ENCODE peak calls at places on chromosomes 4 and X, in seven cellular contexts. E is activated CD4-positive, alpha-beta T cell treated with anti-CD3 and anti-CD28 coated beads for 1 hour; O is stimulated activated CD8-positive, alpha-beta memory T cell treated with anti-CD3 and anti-CD28 coated beads, Interleukin-4, amount 100 ng/mL, for 48 hours; W is HFF-Myc; B is Ammon's horn; S is endothelial cell; J is NCI-H2081. G is an unnamed sample.

GRCh38 chr4:122914292-122914904 is 8.0 kb downstream of the NUDT6 start:
- DNase-seq in B (peak), W (peak), O (no peak), E (no peak), S (peak), J (peak), G (no peak)

GRCh38 chr4:151407466-151408379 is 1.3 kb upstream of the FHIP1A start:
- DNase-seq in O (peak), E (no peak), B (peak), W (no peak), J (no peak), S (peak), G (peak)

GRCh38 chr4:2944091-2944482 is 19.1 kb downstream of the NOP14 start:
- DNase-seq in W (no peak), B (no peak), E (no peak), S (no peak), J (no peak), O (peak), G (no peak)

GRCh38 chr4:6962211-6963041 is 52.8 kb downstream of the TBC1D14 start:
- DNase-seq in O (no peak), S (no peak), J (peak), B (peak), W (no peak), E (no peak), G (no peak)

GRCh38 chr4:83012631-83013419 is 2.2 kb upstream of the LIN54 start:
- DNase-seq in E (peak), W (peak), O (peak), S (peak), B (peak), J (peak), G (peak)

GRCh38 chr4:8920289-8920965 is 48.8 kb upstream of the HMX1 start:
- DNase-seq in E (no peak), B (no peak), W (no peak), O (peak), S (no peak), J (no peak), G (peak)

GRCh38 chrX:146921204-146921603 is 106.7 kb upstream of the CXorf51A start:
- DNase-seq in J (no peak), B (no peak), W (no peak), O (no peak), S (no peak), E (no peak), G (no peak)

GRCh38 chrX:47885501-47885900 is 48.8 kb downstream of the ZNF81 start:
- DNase-seq in O (no peak), W (no peak), E (no peak), B (no peak), J (no peak), S (no peak), G (no peak)

GRCh38 chr4:102620697-102621497 is 119.7 kb downstream of the NFKB1 start:
- DNase-seq in E (no peak), W (peak), S (no peak), O (no peak), J (peak), B (peak), G (no peak)

GRCh38 chr4:71050809-71051208 is 57.4 kb downstream of the DCK start:
- DNase-seq in W (no peak), O (no peak), E (no peak), S (no peak), J (no peak), B (no peak), G (no peak)

GRCh38 chrX:41984628-41985027 is 61.3 kb upstream of the CASK start:
- DNase-seq in O (peak), S (no peak), B (no peak), E (no peak), J (no peak), W (no peak), G (no peak)

GRCh38 chr4:78168029-78168428 is 110.9 kb downstream of the FRAS1 start:
- DNase-seq in S (no peak), J (no peak), O (no peak), E (no peak), W (no peak), B (no peak), G (no peak)

GRCh38 chr4:84615355-84615754 is 32.4 kb downstream of the CDS1 start:
- DNase-seq in W (no peak), O (no peak), J (no peak), E (no peak), S (no peak), B (no peak), G (no peak)

GRCh38 chrX:97155809-97156208 is 272.1 kb downstream of the RPA4 start:
- DNase-seq in S (no peak), B (no peak), W (no peak), E (no peak), O (no peak), J (no peak), G (no peak)

GRCh38 chr4:45855857-45856256 is 268.0 kb downstream of the GABRG1 start:
- DNase-seq in J (no peak), W (no peak), S (no peak), E (no peak), O (no peak), B (no peak), G (no peak)

GRCh38 chrX:150360331-150360730 is 2.8 kb upstream of the MAMLD1 start:
- DNase-seq in S (no peak), O (no peak), E (no peak), J (no peak), W (no peak), B (no peak), G (no peak)

GRCh38 chrX:68043713-68044438 is 389.4 kb downstream of the OPHN1 start:
- DNase-seq in J (no peak), B (no peak), E (no peak), W (no peak), S (no peak), O (no peak), G (no peak)

GRCh38 chrX:20980426-20980825 is 393.8 kb upstream of the CNKSR2 start:
- DNase-seq in B (no peak), W (no peak), O (no peak), S (no peak), J (no peak), E (no peak), G (no peak)

GRCh38 chrX:115561605-115562491 is 874 bp downstream of the PLS3 start:
- DNase-seq in S (peak), B (peak), J (peak), W (no peak), O (no peak), E (no peak), G (peak)

GRCh38 chrX:13077168-13077567 is 32.7 kb upstream of the FAM9C start:
- DNase-seq in E (no peak), J (no peak), B (no peak), S (no peak), W (no peak), O (peak), G (no peak)

GRCh38 chr4:67087897-67088296 is 457.4 kb downstream of the CENPC start:
- DNase-seq in O (peak), E (no peak), B (peak), S (peak), J (no peak), W (no peak), G (no peak)

GRCh38 chr4:5133201-5133600 is 81.9 kb downstream of the STK32B start:
- DNase-seq in W (no peak), O (no peak), B (no peak), S (no peak), E (no peak), J (no peak), G (no peak)

GRCh38 chr4:147299205-147299604 is 181.7 kb upstream of the EDNRA start:
- DNase-seq in E (no peak), O (no peak), S (no peak), J (no peak), B (no peak), W (no peak), G (no peak)

GRCh38 chr4:173413043-173413442 is 14.1 kb upstream of the SCRG1 start:
- DNase-seq in B (no peak), J (no peak), S (no peak), E (no peak), W (peak), O (no peak), G (no peak)

GRCh38 chr4:54657556-54658313 is at the start of gene KIT:
- DNase-seq in E (no peak), B (peak), W (no peak), O (peak), J (peak), S (peak), G (peak)

GRCh38 chr4:1491630-1492457 is 85.6 kb upstream of the NKX1-1 start:
- DNase-seq in W (no peak), J (no peak), S (no peak), E (no peak), O (no peak), B (no peak), G (peak)

GRCh38 chrX:139811942-139812629 is 104.1 kb upstream of the MCF2 start:
- DNase-seq in S (no peak), W (no peak), J (no peak), O (no peak), B (no peak), E (no peak), G (no peak)

GRCh38 chr4:169179609-169180526 is 90.9 kb downstream of the SH3RF1 start:
- DNase-seq in B (peak), S (no peak), O (no peak), J (peak), E (no peak), W (no peak), G (no peak)

GRCh38 chrX:85611926-85612325 is 232.5 kb upstream of the POF1B start:
- DNase-seq in B (peak), S (no peak), O (no peak), J (peak), E (no peak), W (no peak), G (no peak)